ENCODE peak calls at places on chromosomes 6 and 20, in six cellular contexts. One of them, this sample, is unnamed. For H3K9me3, the result is how much of the 10 kb centered on the place peaks cover.

GRCh38 chr6:13505345-13505734 is 17.9 kb upstream of the GFOD1 start:
- DNase-seq in HCT116: no peak
- DNase-seq in BE2C: no peak
- DNase-seq in neural progenitor cell: no peak
- DNase-seq in tibial nerve: no peak
- DNase-seq in sigmoid colon: no peak
- DNase-seq in this sample: no peak

GRCh38 chr6:3650341-3650958 is 101.1 kb downstream of the PXDC1 start:
- DNase-seq in HCT116: no peak
- DNase-seq in BE2C: no peak
- DNase-seq in neural progenitor cell: no peak
- DNase-seq in tibial nerve: no peak
- DNase-seq in sigmoid colon: no peak
- DNase-seq in this sample: no peak

GRCh38 chr6:135323202-135323668 is 142.1 kb downstream of the MYB start:
- DNase-seq in HCT116: no peak
- DNase-seq in BE2C: no peak
- DNase-seq in neural progenitor cell: no peak
- DNase-seq in tibial nerve: no peak
- DNase-seq in sigmoid colon: no peak
- DNase-seq in this sample: no peak

GRCh38 chr6:7493866-7494265 is 47.6 kb upstream of the DSP start:
- DNase-seq in HCT116: no peak
- DNase-seq in BE2C: no peak
- DNase-seq in neural progenitor cell: no peak
- DNase-seq in tibial nerve: no peak
- DNase-seq in sigmoid colon: no peak
- DNase-seq in this sample: no peak

GRCh38 chr6:13722880-13723279 is 11.2 kb upstream of the RANBP9 start:
- DNase-seq in HCT116: no peak
- DNase-seq in BE2C: no peak
- DNase-seq in neural progenitor cell: no peak
- DNase-seq in tibial nerve: no peak
- DNase-seq in sigmoid colon: no peak
- DNase-seq in this sample: no peak

GRCh38 chr6:138593100-138593877 is 94.0 kb upstream of the NHSL1 start:
- DNase-seq in HCT116: peak
- DNase-seq in BE2C: no peak
- DNase-seq in neural progenitor cell: no peak
- DNase-seq in tibial nerve: peak
- DNase-seq in sigmoid colon: peak
- DNase-seq in this sample: peak

GRCh38 chr20:34538671-34539123 is 19.8 kb upstream of the MAP1LC3A start:
- DNase-seq in HCT116: no peak
- DNase-seq in BE2C: peak
- DNase-seq in neural progenitor cell: peak
- DNase-seq in tibial nerve: peak
- DNase-seq in sigmoid colon: peak
- DNase-seq in this sample: peak

GRCh38 chr20:39623584-39624234 is 661.6 kb downstream of the DHX35 start:
- DNase-seq in HCT116: no peak
- DNase-seq in BE2C: no peak
- DNase-seq in neural progenitor cell: no peak
- DNase-seq in tibial nerve: peak
- DNase-seq in sigmoid colon: no peak
- DNase-seq in this sample: no peak

GRCh38 chr6:36035240-36035639 is 7.6 kb downstream of the MAPK14 start:
- DNase-seq in HCT116: no peak
- DNase-seq in BE2C: no peak
- DNase-seq in neural progenitor cell: no peak
- DNase-seq in tibial nerve: no peak
- DNase-seq in sigmoid colon: no peak
- DNase-seq in this sample: peak

GRCh38 chr6:159097256-159097655 is 52.5 kb upstream of the TAGAP start:
- DNase-seq in HCT116: no peak
- DNase-seq in BE2C: no peak
- DNase-seq in neural progenitor cell: no peak
- DNase-seq in tibial nerve: no peak
- DNase-seq in sigmoid colon: no peak
- DNase-seq in this sample: no peak

GRCh38 chr20:44637490-44638372 is 13.8 kb downstream of the ADA start:
- DNase-seq in HCT116: no peak
- DNase-seq in BE2C: no peak
- DNase-seq in neural progenitor cell: no peak
- DNase-seq in tibial nerve: peak
- DNase-seq in sigmoid colon: peak
- DNase-seq in this sample: no peak

GRCh38 chr6:124002377-124003081 is 198.9 kb downstream of the NKAIN2 start:
- DNase-seq in HCT116: no peak
- DNase-seq in BE2C: no peak
- DNase-seq in neural progenitor cell: no peak
- DNase-seq in tibial nerve: no peak
- DNase-seq in sigmoid colon: no peak
- DNase-seq in this sample: no peak

GRCh38 chr20:34938466-34939163 is 17.0 kb downstream of the GSS start:
- DNase-seq in HCT116: no peak
- DNase-seq in BE2C: no peak
- DNase-seq in neural progenitor cell: no peak
- DNase-seq in tibial nerve: peak
- DNase-seq in sigmoid colon: peak
- DNase-seq in this sample: peak

GRCh38 chr6:74068945-74069570 is 373.1 kb downstream of the CD109 start:
- DNase-seq in HCT116: no peak
- DNase-seq in BE2C: no peak
- DNase-seq in neural progenitor cell: no peak
- DNase-seq in tibial nerve: no peak
- DNase-seq in sigmoid colon: no peak
- DNase-seq in this sample: no peak

GRCh38 chr20:7264137-7264536 is 496.7 kb downstream of the BMP2 start:
- DNase-seq in HCT116: no peak
- DNase-seq in BE2C: no peak
- DNase-seq in neural progenitor cell: no peak
- DNase-seq in tibial nerve: no peak
- DNase-seq in sigmoid colon: no peak
- DNase-seq in this sample: no peak

GRCh38 chr6:54992789-54993188 is 146.2 kb downstream of the FAM83B start:
- DNase-seq in HCT116: no peak
- DNase-seq in BE2C: no peak
- DNase-seq in neural progenitor cell: peak
- DNase-seq in tibial nerve: no peak
- DNase-seq in sigmoid colon: no peak
- DNase-seq in this sample: no peak

GRCh38 chr6:13526718-13527668 is 39.6 kb upstream of the GFOD1 start:
- DNase-seq in HCT116: no peak
- DNase-seq in BE2C: no peak
- DNase-seq in neural progenitor cell: no peak
- DNase-seq in tibial nerve: no peak
- DNase-seq in sigmoid colon: peak
- DNase-seq in this sample: peak

GRCh38 chr6:167015302-167015701 is 16.1 kb downstream of the CEP43 start:
- DNase-seq in HCT116: no peak
- DNase-seq in BE2C: no peak
- DNase-seq in neural progenitor cell: no peak
- DNase-seq in tibial nerve: no peak
- DNase-seq in sigmoid colon: no peak
- DNase-seq in this sample: no peak

GRCh38 chr20:7843613-7844012 is 96.6 kb downstream of the HAO1 start:
- DNase-seq in HCT116: no peak
- DNase-seq in BE2C: no peak
- DNase-seq in neural progenitor cell: no peak
- DNase-seq in tibial nerve: peak
- DNase-seq in sigmoid colon: peak
- DNase-seq in this sample: no peak

GRCh38 chr6:54267798-54268197 is 40.4 kb upstream of the TINAG start:
- DNase-seq in HCT116: peak
- DNase-seq in BE2C: peak
- DNase-seq in neural progenitor cell: peak
- DNase-seq in tibial nerve: no peak
- DNase-seq in sigmoid colon: no peak
- DNase-seq in this sample: peak

GRCh38 chr6:37515712-37516075 is 16.0 kb upstream of the CCDC167 start:
- DNase-seq in HCT116: no peak
- DNase-seq in BE2C: peak
- DNase-seq in neural progenitor cell: no peak
- DNase-seq in tibial nerve: no peak
- DNase-seq in sigmoid colon: no peak
- DNase-seq in this sample: no peak

GRCh38 chr6:25706314-25707014 is 48.1 kb upstream of the SLC17A4 start:
- DNase-seq in HCT116: no peak
- DNase-seq in BE2C: peak
- DNase-seq in neural progenitor cell: no peak
- DNase-seq in tibial nerve: peak
- DNase-seq in sigmoid colon: no peak
- DNase-seq in this sample: no peak

GRCh38 chr6:18387061-18387721 is at the start of gene RNF144B:
- DNase-seq in HCT116: peak
- DNase-seq in BE2C: peak
- DNase-seq in neural progenitor cell: peak
- DNase-seq in tibial nerve: peak
- DNase-seq in sigmoid colon: peak
- DNase-seq in this sample: peak

GRCh38 chr6:9361749-9362148 is 926.4 kb upstream of the SLC35B3 start:
- DNase-seq in HCT116: no peak
- DNase-seq in BE2C: no peak
- DNase-seq in neural progenitor cell: no peak
- DNase-seq in tibial nerve: no peak
- DNase-seq in sigmoid colon: no peak
- DNase-seq in this sample: no peak

GRCh38 chr6:60670036-60670435 is 1616.0 kb downstream of the KHDRBS2 start:
- DNase-seq in HCT116: no peak
- DNase-seq in BE2C: no peak
- DNase-seq in neural progenitor cell: no peak
- DNase-seq in tibial nerve: no peak
- DNase-seq in sigmoid colon: no peak
- DNase-seq in this sample: no peak

GRCh38 chr6:60671369-60671768 is 1614.7 kb downstream of the KHDRBS2 start:
- DNase-seq in HCT116: no peak
- DNase-seq in BE2C: no peak
- DNase-seq in neural progenitor cell: no peak
- DNase-seq in tibial nerve: no peak
- DNase-seq in sigmoid colon: no peak
- DNase-seq in this sample: no peak

GRCh38 chr6:60668428-60668827 is 1617.6 kb downstream of the KHDRBS2 start:
- DNase-seq in HCT116: no peak
- DNase-seq in BE2C: no peak
- DNase-seq in neural progenitor cell: no peak
- DNase-seq in tibial nerve: no peak
- DNase-seq in sigmoid colon: no peak
- DNase-seq in this sample: no peak
- H3K9me3 ChIP-seq in HCT116: under half
- H3K9me3 ChIP-seq in BE2C: under half
- H3K9me3 ChIP-seq in neural progenitor cell: under half
- H3K9me3 ChIP-seq in tibial nerve: under half
- H3K9me3 ChIP-seq in sigmoid colon: under half
- H3K9me3 ChIP-seq in this sample: under half

DNA sequence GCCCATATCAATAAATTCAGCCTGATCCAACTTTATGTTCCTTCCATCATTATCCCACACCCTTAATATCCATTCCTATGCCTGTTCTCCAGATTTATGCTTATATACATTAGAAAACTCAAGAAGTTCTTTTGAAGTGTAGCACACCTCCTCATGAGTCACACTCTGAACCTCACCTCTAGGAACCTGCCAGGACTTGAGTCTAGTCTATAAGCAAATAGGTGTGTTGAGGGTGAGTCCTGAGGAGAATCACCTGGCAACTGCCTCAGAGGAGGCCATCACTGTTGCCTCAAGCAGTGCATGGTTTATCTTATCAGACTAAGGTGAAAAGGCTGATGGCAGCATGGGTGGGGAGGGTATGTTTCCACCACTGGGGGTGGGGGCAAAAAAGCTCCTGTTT is 496.7 kb downstream of the C6orf118 start:
- DNase-seq in HCT116: no peak
- DNase-seq in BE2C: no peak
- DNase-seq in neural progenitor cell: no peak
- DNase-seq in tibial nerve: no peak
- DNase-seq in sigmoid colon: no peak
- DNase-seq in this sample: no peak
- H3K9me3 ChIP-seq in HCT116: under half
- H3K9me3 ChIP-seq in BE2C: under half
- H3K9me3 ChIP-seq in neural progenitor cell: under half
- H3K9me3 ChIP-seq in tibial nerve: under half
- H3K9me3 ChIP-seq in sigmoid colon: under half
- H3K9me3 ChIP-seq in this sample: under half

GRCh38 chr6:44475779-44476434 is 88.4 kb downstream of the CDC5L start:
- DNase-seq in HCT116: peak
- DNase-seq in BE2C: peak
- DNase-seq in neural progenitor cell: peak
- DNase-seq in tibial nerve: peak
- DNase-seq in sigmoid colon: peak
- DNase-seq in this sample: peak

GRCh38 chr6:44478158-44478557 is 90.7 kb downstream of the CDC5L start:
- DNase-seq in HCT116: no peak
- DNase-seq in BE2C: no peak
- DNase-seq in neural progenitor cell: no peak
- DNase-seq in tibial nerve: no peak
- DNase-seq in sigmoid colon: no peak
- DNase-seq in this sample: no peak

GRCh38 chr6:44477293-44477894 is 89.9 kb downstream of the CDC5L start:
- DNase-seq in HCT116: no peak
- DNase-seq in BE2C: no peak
- DNase-seq in neural progenitor cell: no peak
- DNase-seq in tibial nerve: no peak
- DNase-seq in sigmoid colon: no peak
- DNase-seq in this sample: no peak

GRCh38 chr6:44475417-44475778 is 87.9 kb downstream of the CDC5L start:
- DNase-seq in HCT116: no peak
- DNase-seq in BE2C: no peak
- DNase-seq in neural progenitor cell: no peak
- DNase-seq in tibial nerve: no peak
- DNase-seq in sigmoid colon: no peak
- DNase-seq in this sample: no peak

GRCh38 chr6:44476849-44477248 is 89.3 kb downstream of the CDC5L start:
- DNase-seq in HCT116: no peak
- DNase-seq in BE2C: no peak
- DNase-seq in neural progenitor cell: no peak
- DNase-seq in tibial nerve: no peak
- DNase-seq in sigmoid colon: no peak
- DNase-seq in this sample: no peak
- H3K9me3 ChIP-seq in HCT116: under half
- H3K9me3 ChIP-seq in BE2C: under half
- H3K9me3 ChIP-seq in neural progenitor cell: under half
- H3K9me3 ChIP-seq in tibial nerve: under half
- H3K9me3 ChIP-seq in sigmoid colon: under half
- H3K9me3 ChIP-seq in this sample: under half

GRCh38 chr6:66126358-66126757 is 419.3 kb upstream of the EYS start:
- DNase-seq in HCT116: no peak
- DNase-seq in BE2C: no peak
- DNase-seq in neural progenitor cell: peak
- DNase-seq in tibial nerve: no peak
- DNase-seq in sigmoid colon: no peak
- DNase-seq in this sample: no peak

GRCh38 chr6:66128676-66129075 is 421.6 kb upstream of the EYS start:
- DNase-seq in HCT116: no peak
- DNase-seq in BE2C: no peak
- DNase-seq in neural progenitor cell: no peak
- DNase-seq in tibial nerve: no peak
- DNase-seq in sigmoid colon: no peak
- DNase-seq in this sample: no peak

GRCh38 chr6:66128238-66128637 is 421.2 kb upstream of the EYS start:
- DNase-seq in HCT116: no peak
- DNase-seq in BE2C: no peak
- DNase-seq in neural progenitor cell: no peak
- DNase-seq in tibial nerve: no peak
- DNase-seq in sigmoid colon: no peak
- DNase-seq in this sample: no peak

GRCh38 chr6:66127061-66127460 is 420.0 kb upstream of the EYS start:
- DNase-seq in HCT116: no peak
- DNase-seq in BE2C: no peak
- DNase-seq in neural progenitor cell: no peak
- DNase-seq in tibial nerve: no peak
- DNase-seq in sigmoid colon: no peak
- DNase-seq in this sample: no peak
- H3K9me3 ChIP-seq in HCT116: under half
- H3K9me3 ChIP-seq in BE2C: under half
- H3K9me3 ChIP-seq in neural progenitor cell: under half
- H3K9me3 ChIP-seq in tibial nerve: under half
- H3K9me3 ChIP-seq in sigmoid colon: under half
- H3K9me3 ChIP-seq in this sample: under half

This sample was measured in small intestine.